ENCODE peak calls at places on chromosomes 2 and 18, in ten cellular contexts. O, Q, C, X, V, A, H, W, M and S are unnamed samples.

GRCh38 chr2:214126135-214126534 is 284.7 kb upstream of the VWC2L start:
- DNase-seq in W (no peak), X (peak; percentile 56), Q (no peak), H (no peak), C (peak; percentile 7), O (no peak), M (no peak), V (peak; percentile 59), A (no peak), S (no peak)

GRCh38 chr18:9475643-9476580 is 599 bp downstream of the RALBP1 start:
- DNase-seq in V (peak; percentile 15), W (no peak), Q (no peak), H (peak; percentile 54), M (no peak), C (peak; percentile 46), A (no peak), O (peak; percentile 11), X (peak; percentile 39), S (no peak)

GRCh38 chr2:14903709-14904374 is 271.3 kb downstream of the LRATD1 start:
- DNase-seq in A (no peak), W (peak; percentile 50), O (peak; percentile 48), M (peak; percentile 66), Q (no peak), X (no peak), C (no peak), V (peak; percentile 52), H (peak; percentile 30), S (no peak)

GRCh38 chr2:127790694-127791529 is 20.1 kb downstream of the WDR33 start:
- DNase-seq in H (no peak), M (no peak), C (no peak), Q (no peak), V (no peak), A (no peak), W (no peak), X (no peak), O (no peak), S (no peak)

GRCh38 chr2:149087751-149088150 is 49.3 kb downstream of the LYPD6B start:
- DNase-seq in A (no peak), Q (no peak), H (no peak), C (peak; percentile 8), O (peak; percentile 11), W (no peak), V (no peak), M (no peak), X (no peak), S (no peak)

GRCh38 chr2:4576075-4576474 is 872.7 kb downstream of the DCDC2C start:
- DNase-seq in X (no peak), C (no peak), M (no peak), W (no peak), A (no peak), O (no peak), H (no peak), V (no peak), Q (no peak), S (no peak)

GRCh38 chr2:207845202-207845864 is 75.6 kb upstream of the FZD5 start:
- DNase-seq in Q (no peak), H (no peak), X (no peak), W (no peak), V (no peak), A (no peak), M (peak; percentile 57), C (no peak), O (no peak), S (no peak)

GRCh38 chr2:57516740-57517340 is 529.8 kb upstream of the VRK2 start:
- DNase-seq in H (no peak), M (peak; percentile 57), A (no peak), V (peak; percentile 74), Q (no peak), O (peak; percentile 27), C (peak; percentile 62), X (peak; percentile 47), W (no peak), S (no peak)

GRCh38 chr2:101657787-101658186 is 39.7 kb upstream of the MAP4K4 start:
- DNase-seq in O (no peak), M (no peak), H (no peak), A (no peak), W (no peak), X (no peak), Q (no peak), V (peak; percentile 26), C (no peak), S (no peak)

GRCh38 chr18:59810183-59810582 is 89.6 kb upstream of the PMAIP1 start:
- DNase-seq in V (no peak), A (no peak), Q (no peak), W (no peak), X (peak; percentile 15), M (no peak), O (no peak), H (no peak), C (no peak), S (no peak)

GRCh38 chr2:20227894-20228505 is 3.1 kb upstream of the SDC1 start:
- DNase-seq in A (no peak), M (no peak), C (no peak), O (no peak), V (no peak), X (no peak), Q (peak; percentile 52), H (no peak), W (no peak), S (no peak)

GRCh38 chr2:229445501-229446294 is 174.6 kb upstream of the PID1 start:
- DNase-seq in C (peak; percentile 70), H (no peak), O (no peak), W (no peak), V (no peak), A (no peak), M (peak; percentile 13), X (peak; percentile 16), Q (no peak), S (no peak)

GRCh38 chr2:144517825-144518699 is 1.9 kb downstream of the ZEB2 start:
- DNase-seq in H (no peak), M (no peak), W (no peak), C (no peak), X (no peak), A (no peak), V (peak; percentile 65), O (no peak), Q (no peak), S (no peak)

GRCh38 chr2:69036926-69037325 is 23.9 kb downstream of the ANTXR1 start:
- DNase-seq in Q (no peak), W (no peak), A (no peak), H (no peak), X (peak; percentile 84), V (no peak), C (no peak), M (no peak), O (no peak), S (no peak)

GRCh38 chr2:100064592-100065006 is 77.8 kb downstream of the AFF3 start:
- DNase-seq in A (no peak), W (no peak), C (no peak), V (no peak), O (no peak), H (no peak), M (no peak), Q (no peak), X (no peak), S (no peak)

DNA sequence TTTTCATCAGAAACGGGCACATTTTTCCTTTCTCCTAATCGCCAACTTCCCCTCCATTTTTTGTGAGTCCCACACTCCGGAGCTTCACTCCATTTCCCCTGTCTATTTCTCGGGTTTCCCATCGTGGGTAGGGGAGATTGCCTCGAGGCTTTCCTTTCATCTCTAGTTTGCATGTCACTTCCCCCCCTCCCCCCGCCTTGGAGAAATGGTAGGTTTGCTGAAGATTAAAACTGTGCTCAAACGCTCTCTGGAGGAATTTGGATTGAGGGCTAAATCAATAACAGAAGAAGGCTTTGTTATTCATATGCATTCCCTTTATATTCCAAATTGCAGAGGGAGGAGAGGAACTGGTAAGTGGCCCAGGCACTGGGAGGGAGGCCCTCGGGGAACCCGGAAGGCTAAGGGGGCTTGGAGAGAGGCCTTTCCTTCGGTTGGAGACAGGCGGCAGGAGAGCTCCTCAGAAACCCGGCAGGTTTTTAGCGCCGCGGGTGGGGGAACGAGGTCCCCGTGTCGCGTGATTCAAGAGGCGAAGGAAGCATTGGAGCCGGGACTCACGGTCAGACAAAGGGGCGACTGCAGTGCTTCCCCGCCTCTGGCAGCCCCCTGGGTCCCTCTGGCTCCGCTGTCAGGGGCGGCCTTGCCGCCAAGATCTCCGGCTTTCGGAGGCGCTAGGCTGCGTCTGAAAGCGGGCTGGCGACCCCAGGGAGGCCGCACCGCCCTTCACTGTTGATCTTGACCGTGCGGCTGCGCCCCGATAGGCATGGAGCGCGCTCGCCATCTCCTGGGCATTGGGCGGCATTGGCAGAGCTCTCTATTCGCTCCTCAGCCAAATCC is 2.4 kb upstream of the HOXD12 start:
- DNase-seq in Q (no peak), C (peak; percentile 65), W (peak; percentile 74), X (peak; percentile 48), O (peak; percentile 89), H (peak; percentile 40), A (no peak), V (peak; percentile 95), M (peak; percentile 84), S (no peak)
- H3K4me1 ChIP-seq in Q (peaks cover 36% of the 10 kb centered on the region), C (no peaks in the 10 kb centered on the region), W (peaks cover 38% of the 10 kb centered on the region), X (peaks cover 3% of the 10 kb centered on the region), O (no peaks in the 10 kb centered on the region), H (peaks cover 18% of the 10 kb centered on the region), A (peaks cover 26% of the 10 kb centered on the region), V (peaks cover 41% of the 10 kb centered on the region), M (peaks cover 7% of the 10 kb centered on the region), S (peaks cover 8% of the 10 kb centered on the region)

GRCh38 chr18:2997846-2998599 is 14.9 kb downstream of the LPIN2 start:
- DNase-seq in X (no peak), H (no peak), M (no peak), A (no peak), W (no peak), V (no peak), Q (no peak), O (no peak), C (no peak), S (no peak)
- H3K27ac ChIP-seq in X (no peak overlapping the region), H (no peak overlapping the region), M (no peak overlapping the region), A (peak overlapping the region; percentile 64), W (peak overlapping the region; percentile 47), V (peak overlapping the region; percentile 71), Q (peak overlapping the region; percentile 70), O (peak overlapping the region; percentile 42), C (peak overlapping the region; percentile 88), S (peak overlapping the region; percentile 82)

DNA sequence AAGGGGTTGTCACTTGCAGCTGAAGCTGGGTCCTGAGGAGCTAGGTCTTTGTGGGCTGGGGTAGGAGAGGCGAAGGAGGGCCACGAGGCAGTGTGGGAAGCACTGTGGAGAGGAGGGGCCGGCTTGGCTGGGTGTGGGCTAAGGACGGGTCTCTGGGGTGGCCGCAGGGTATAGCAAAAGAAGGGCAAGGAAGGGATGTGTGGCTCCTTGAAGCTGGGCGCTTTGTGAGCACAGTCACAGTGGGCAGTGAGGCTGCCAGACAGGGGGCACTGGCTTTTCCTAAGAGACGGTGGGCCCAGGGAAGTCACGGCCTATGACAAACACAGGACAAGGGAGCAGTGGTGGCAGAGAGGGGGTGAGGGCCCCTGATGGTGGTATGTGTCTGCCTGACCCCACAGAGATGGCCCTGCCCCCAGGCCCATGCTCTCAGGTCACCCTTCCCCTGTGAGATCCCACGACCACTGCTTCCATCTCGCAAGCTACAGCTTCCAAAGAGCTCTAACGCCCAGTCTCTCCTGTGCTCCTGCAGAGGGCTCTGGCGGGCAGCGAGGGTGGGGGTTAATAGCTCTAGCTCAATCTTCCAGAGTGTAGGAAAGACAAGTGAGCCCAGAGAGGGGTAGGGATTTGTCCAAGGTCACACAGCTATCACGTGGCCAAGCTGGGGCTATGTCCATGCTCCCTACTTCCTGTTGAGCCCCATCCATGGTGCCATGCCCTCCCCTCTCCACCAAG is 32.4 kb downstream of the KCNK3 start:
- DNase-seq in Q (no peak), C (no peak), W (no peak), O (no peak), V (no peak), H (no peak), X (no peak), A (no peak), M (no peak), S (no peak)
- H3K4me1 ChIP-seq in Q (peaks cover 24% of the 10 kb centered on the region), C (peaks cover 11% of the 10 kb centered on the region), W (peaks cover 62% of the 10 kb centered on the region), O (peaks cover 29% of the 10 kb centered on the region), V (no peaks in the 10 kb centered on the region), H (no peaks in the 10 kb centered on the region), X (peaks cover 15% of the 10 kb centered on the region), A (peaks cover 39% of the 10 kb centered on the region), M (peaks cover 74% of the 10 kb centered on the region), S (peaks cover 35% of the 10 kb centered on the region)

GRCh38 chr2:16466821-16467151 is 198.8 kb downstream of the CYRIA start:
- DNase-seq in W (no peak), V (no peak), M (no peak), X (no peak), H (no peak), O (no peak), A (no peak), Q (no peak), C (no peak), S (no peak)
- H3K27ac ChIP-seq in W (no peak overlapping the region), V (no peak overlapping the region), M (no peak overlapping the region), X (no peak overlapping the region), H (no peak overlapping the region), O (no peak overlapping the region), A (no peak overlapping the region), Q (no peak overlapping the region), C (no peak overlapping the region), S (no peak overlapping the region)